ENCODE peak calls at places on chromosomes 2 and 18, in eight cellular contexts. L is cardiac fibroblast, K is HCT116, V is ovary, M is left ventricle myocardium inferior, W is cardiac muscle cell, X is fibroblast of lung, C is lower lobe of right lung. D is an unnamed sample.

GRCh38 chr2:198441246-198441645 is 636.9 kb downstream of the PLCL1 start:
- DNase-seq in W (no peak), C (no peak), K (no peak), V (no peak), L (no peak), X (peak; percentile 69), M (no peak), D (no peak)

GRCh38 chr2:86199834-86200177 is 549 bp downstream of the MRPL35 start:
- DNase-seq in M (no peak), W (no peak), L (no peak), C (no peak), X (no peak), V (no peak), K (no peak), D (no peak)

GRCh38 chr2:110770696-110771425 is 38.5 kb downstream of the ACOXL start:
- DNase-seq in L (peak; percentile 34), W (peak; percentile 43), C (no peak), K (no peak), X (peak; percentile 12), M (peak; percentile 35), V (no peak), D (peak; percentile 59)

GRCh38 chr2:95306306-95306895 is 9.3 kb downstream of the KCNIP3 start:
- DNase-seq in C (no peak), K (no peak), L (no peak), W (no peak), M (no peak), V (no peak), X (no peak), D (no peak)

GRCh38 chr2:160516547-160517365 is 23.1 kb upstream of the RBMS1 start:
- DNase-seq in V (no peak), L (peak; percentile 29), M (no peak), W (peak; percentile 37), X (peak; percentile 83), C (no peak), K (no peak), D (peak; percentile 72)

GRCh38 chr2:226618875-226619605 is 180.6 kb downstream of the IRS1 start:
- DNase-seq in W (peak; percentile 65), M (no peak), X (peak; percentile 63), L (peak; percentile 63), V (no peak), C (no peak), K (peak; percentile 27), D (peak; percentile 87)

GRCh38 chr2:232021881-232022280 is 60.4 kb downstream of the DIS3L2 start:
- DNase-seq in M (no peak), K (no peak), W (no peak), C (no peak), L (no peak), V (no peak), X (no peak), D (no peak)

GRCh38 chr2:164710252-164710633 is 89.0 kb upstream of the GRB14 start:
- DNase-seq in W (peak; percentile 56), M (no peak), C (no peak), K (no peak), L (peak; percentile 44), V (no peak), X (peak; percentile 57), D (peak; percentile 70)

GRCh38 chr2:44324971-44325426 is 36.3 kb downstream of the PREPL start:
- DNase-seq in X (peak; percentile 74), V (no peak), C (no peak), M (peak; percentile 25), W (peak; percentile 74), L (peak; percentile 73), K (no peak), D (peak; percentile 69)

DNA sequence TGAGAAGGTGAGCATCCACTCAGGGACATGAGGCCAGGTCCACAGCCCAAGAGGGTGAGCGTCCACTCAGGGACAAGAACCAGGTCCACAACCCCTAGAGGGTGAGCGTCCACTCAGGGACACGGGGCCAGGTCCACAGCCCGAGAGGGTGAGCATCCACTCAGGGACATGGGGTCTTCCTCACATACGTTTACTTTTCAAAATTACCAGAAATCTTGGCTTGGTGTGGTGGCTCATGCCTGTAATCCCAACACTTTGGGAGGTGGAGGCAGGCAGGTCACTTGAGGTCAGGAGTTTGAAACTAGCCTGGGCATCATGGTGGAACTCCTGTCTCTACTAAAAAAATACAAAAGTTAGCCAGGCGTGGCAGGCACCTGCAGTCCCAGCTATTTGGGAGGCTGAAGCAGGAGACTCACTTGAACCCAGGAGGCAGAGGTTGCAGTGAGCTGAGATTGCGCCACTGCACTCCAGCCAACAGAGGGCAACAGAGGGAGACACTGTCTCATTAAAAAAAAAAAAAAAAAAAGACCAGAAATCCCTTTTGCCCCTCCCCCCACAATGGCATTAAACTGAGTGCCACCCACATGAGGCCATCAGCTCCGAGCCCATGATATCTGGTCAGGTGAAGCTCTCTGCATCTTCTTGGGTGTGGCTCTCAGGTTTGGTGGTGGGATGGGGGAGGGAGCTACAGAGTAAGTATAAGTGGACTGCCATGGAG is 9.0 kb upstream of the MBP start:
- DNase-seq in C (no peak), L (no peak), K (no peak), M (no peak), W (no peak), X (no peak), V (no peak), D (no peak)
- TF ChIP-seq CTCF in C (peak; percentile 30), L (peak; percentile 31), K (no peak), M (peak; percentile 27), W (no peak), X (no peak), V (no peak), D (peak; percentile 25)

GRCh38 chr2:37664190-37664751 is 7.2 kb downstream of the CDC42EP3 start:
- DNase-seq in C (no peak), L (no peak), W (no peak), K (no peak), X (no peak), M (no peak), V (no peak), D (no peak)

GRCh38 chr2:37665038-37665437 is 6.4 kb downstream of the CDC42EP3 start:
- DNase-seq in V (no peak), L (no peak), C (no peak), K (no peak), W (no peak), M (no peak), X (no peak), D (no peak)

GRCh38 chr2:37666772-37667171 is 4.7 kb downstream of the CDC42EP3 start:
- DNase-seq in K (no peak), X (no peak), W (no peak), C (no peak), V (no peak), M (no peak), L (no peak), D (no peak)

GRCh38 chr2:37667704-37668103 is 3.7 kb downstream of the CDC42EP3 start:
- DNase-seq in X (no peak), M (no peak), L (no peak), K (no peak), C (no peak), W (no peak), V (no peak), D (no peak)

DNA sequence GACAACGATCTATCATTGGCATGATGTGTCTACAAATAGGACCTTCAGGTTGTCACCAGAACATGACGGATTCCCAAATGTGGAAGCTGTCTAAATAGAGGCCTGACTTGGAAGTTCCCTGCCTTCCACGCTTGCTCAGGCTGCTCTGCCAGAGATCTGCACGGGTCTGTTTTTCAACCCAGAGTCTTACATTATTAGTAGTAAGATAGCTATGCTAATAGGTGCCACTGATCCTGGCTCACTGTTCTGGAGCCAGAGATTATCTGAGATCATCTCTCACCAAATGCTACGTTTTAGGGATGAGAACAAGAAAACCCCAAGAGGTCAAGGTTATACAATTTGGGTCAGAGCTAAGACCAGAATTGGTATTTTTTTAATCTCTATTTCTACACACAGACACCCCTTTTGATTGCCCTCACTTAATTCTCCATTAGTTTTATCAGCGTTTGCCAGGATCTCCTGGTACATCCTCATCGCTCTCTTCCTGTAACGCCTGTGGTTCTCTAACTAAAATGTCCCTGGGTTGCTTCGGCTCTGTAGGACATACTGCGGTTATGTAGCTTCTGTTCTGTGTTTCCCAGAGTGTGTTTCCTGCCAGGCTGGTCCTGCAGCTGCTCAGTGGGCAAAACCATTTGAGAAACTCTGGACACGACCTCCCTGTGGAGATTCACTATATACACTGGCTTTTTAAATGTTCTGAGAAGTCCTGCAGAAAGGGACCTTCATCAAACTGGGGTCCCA is 5.7 kb downstream of the CDC42EP3 start:
- DNase-seq in V (no peak), C (no peak), L (no peak), M (no peak), X (no peak), K (no peak), W (no peak), D (no peak)
- H3K4me3 ChIP-seq in V (peak overlapping the region; percentile 3), C (peak overlapping the region; percentile 9), L (no peak overlapping the region), M (peak overlapping the region; percentile 93), X (no peak overlapping the region), K (no peak overlapping the region), W (no peak overlapping the region), D (peak overlapping the region; percentile 93)

GRCh38 chr2:121008978-121009377 is 273.3 kb downstream of the GLI2 start:
- DNase-seq in C (no peak), W (peak; percentile 12), M (no peak), X (no peak), K (peak; percentile 3), V (no peak), L (peak; percentile 5), D (peak; percentile 17)
- TF ChIP-seq CTCF in C (no peak), W (peak; percentile 35), M (no peak), X (peak; percentile 37), K (peak; percentile 45), V (no peak), L (peak; percentile 40), D (peak; percentile 56)

GRCh38 chr2:218783612-218784169 is 1.7 kb downstream of the CYP27A1 start:
- DNase-seq in X (no peak), C (no peak), L (no peak), M (no peak), V (no peak), K (no peak), W (no peak), D (no peak)
- H3K4me3 ChIP-seq in X (no peak overlapping the region), C (peak overlapping the region; percentile 75), L (no peak overlapping the region), M (peak overlapping the region; percentile 80), V (no peak overlapping the region), K (no peak overlapping the region), W (peak overlapping the region; percentile 45), D (no peak overlapping the region)

DNA sequence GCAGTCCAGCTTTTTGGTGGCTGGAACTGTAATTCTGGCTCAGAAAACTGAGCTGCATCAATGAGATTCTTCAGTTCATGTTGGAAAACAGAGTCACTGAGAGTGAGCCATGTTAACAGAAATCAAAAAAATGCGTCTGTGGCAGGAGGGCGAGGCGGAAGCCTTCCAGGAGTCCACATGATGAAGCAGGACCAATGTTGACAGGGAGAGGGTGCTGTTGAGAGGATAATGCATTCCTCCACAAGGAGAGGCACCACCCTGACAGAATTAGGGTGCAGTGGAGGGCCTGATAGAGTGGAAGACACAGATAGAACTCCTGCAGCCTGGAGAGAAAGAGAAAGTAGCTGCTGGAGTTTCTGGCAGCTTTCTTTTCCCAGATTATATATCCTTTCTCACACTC is 111.5 kb downstream of the MGAT5 start:
- DNase-seq in C (no peak), V (no peak), L (no peak), K (peak; percentile 10), X (no peak), M (no peak), W (no peak), D (peak; percentile 29)
- TF ChIP-seq CTCF in C (no peak), V (no peak), L (peak; percentile 17), K (peak; percentile 22), X (no peak), M (peak; percentile 27), W (no peak), D (peak; percentile 39)

D was measured in fibroblast of villous mesenchyme.